ENCODE peak calls at places on chromosome 9, in six cellular contexts. One of them, this sample, is unnamed.

GRCh38 chr9:87874320-87874655 is 8.4 kb upstream of the SPATA31E1 start:
- DNase-seq in tibial artery: no peak
- DNase-seq in colonic mucosa: peak; percentile 17
- DNase-seq in MM.1S: no peak
- DNase-seq in A549: no peak
- DNase-seq in heart right ventricle: no peak
- DNase-seq in this sample: no peak

GRCh38 chr9:128703616-128704355 is 1.5 kb downstream of the PKN3 start:
- DNase-seq in heart right ventricle: peak; percentile 72
- DNase-seq in tibial artery: peak; percentile 72
- DNase-seq in A549: no peak
- DNase-seq in MM.1S: no peak
- DNase-seq in colonic mucosa: no peak
- DNase-seq in this sample: no peak

GRCh38 chr9:104361207-104361606 is 142.9 kb upstream of the OR13F1 start:
- DNase-seq in MM.1S: no peak
- DNase-seq in heart right ventricle: peak; percentile 15
- DNase-seq in tibial artery: no peak
- DNase-seq in colonic mucosa: no peak
- DNase-seq in A549: no peak
- DNase-seq in this sample: no peak

GRCh38 chr9:98191615-98192502 is 578 bp downstream of the CORO2A start:
- DNase-seq in colonic mucosa: peak; percentile 66
- DNase-seq in heart right ventricle: peak; percentile 17
- DNase-seq in A549: no peak
- DNase-seq in MM.1S: no peak
- DNase-seq in tibial artery: no peak
- DNase-seq in this sample: no peak

GRCh38 chr9:103319979-103320378 is 324.8 kb downstream of the CYLC2 start:
- DNase-seq in MM.1S: no peak
- DNase-seq in colonic mucosa: no peak
- DNase-seq in A549: no peak
- DNase-seq in tibial artery: no peak
- DNase-seq in heart right ventricle: no peak
- DNase-seq in this sample: no peak

GRCh38 chr9:16710888-16711287 is 159.6 kb downstream of the BNC2 start:
- DNase-seq in A549: no peak
- DNase-seq in MM.1S: no peak
- DNase-seq in tibial artery: no peak
- DNase-seq in heart right ventricle: no peak
- DNase-seq in colonic mucosa: no peak
- DNase-seq in this sample: no peak

GRCh38 chr9:124357591-124358361 is 57.5 kb downstream of the PSMB7 start:
- DNase-seq in A549: no peak
- DNase-seq in tibial artery: no peak
- DNase-seq in MM.1S: no peak
- DNase-seq in colonic mucosa: no peak
- DNase-seq in heart right ventricle: no peak
- DNase-seq in this sample: no peak

GRCh38 chr9:80867731-80868130 is 821.6 kb downstream of the TLE1 start:
- DNase-seq in A549: no peak
- DNase-seq in MM.1S: no peak
- DNase-seq in tibial artery: no peak
- DNase-seq in colonic mucosa: no peak
- DNase-seq in heart right ventricle: no peak
- DNase-seq in this sample: no peak

GRCh38 chr9:107246259-107247254 is 36.5 kb upstream of the RAD23B start:
- DNase-seq in MM.1S: no peak
- DNase-seq in heart right ventricle: no peak
- DNase-seq in colonic mucosa: no peak
- DNase-seq in A549: no peak
- DNase-seq in tibial artery: no peak
- DNase-seq in this sample: no peak

GRCh38 chr9:118362596-118362995 is 658.4 kb downstream of the TLR4 start:
- DNase-seq in heart right ventricle: no peak
- DNase-seq in MM.1S: no peak
- DNase-seq in colonic mucosa: no peak
- DNase-seq in A549: no peak
- DNase-seq in tibial artery: no peak
- DNase-seq in this sample: no peak

GRCh38 chr9:114718801-114719221 is 36.8 kb upstream of the TEX48 start:
- DNase-seq in heart right ventricle: no peak
- DNase-seq in colonic mucosa: peak; percentile 45
- DNase-seq in tibial artery: no peak
- DNase-seq in MM.1S: no peak
- DNase-seq in A549: no peak
- DNase-seq in this sample: no peak

GRCh38 chr9:78158286-78158685 is 77.6 kb upstream of the CEP78 start:
- DNase-seq in tibial artery: no peak
- DNase-seq in A549: no peak
- DNase-seq in MM.1S: no peak
- DNase-seq in heart right ventricle: no peak
- DNase-seq in colonic mucosa: no peak
- DNase-seq in this sample: no peak

DNA sequence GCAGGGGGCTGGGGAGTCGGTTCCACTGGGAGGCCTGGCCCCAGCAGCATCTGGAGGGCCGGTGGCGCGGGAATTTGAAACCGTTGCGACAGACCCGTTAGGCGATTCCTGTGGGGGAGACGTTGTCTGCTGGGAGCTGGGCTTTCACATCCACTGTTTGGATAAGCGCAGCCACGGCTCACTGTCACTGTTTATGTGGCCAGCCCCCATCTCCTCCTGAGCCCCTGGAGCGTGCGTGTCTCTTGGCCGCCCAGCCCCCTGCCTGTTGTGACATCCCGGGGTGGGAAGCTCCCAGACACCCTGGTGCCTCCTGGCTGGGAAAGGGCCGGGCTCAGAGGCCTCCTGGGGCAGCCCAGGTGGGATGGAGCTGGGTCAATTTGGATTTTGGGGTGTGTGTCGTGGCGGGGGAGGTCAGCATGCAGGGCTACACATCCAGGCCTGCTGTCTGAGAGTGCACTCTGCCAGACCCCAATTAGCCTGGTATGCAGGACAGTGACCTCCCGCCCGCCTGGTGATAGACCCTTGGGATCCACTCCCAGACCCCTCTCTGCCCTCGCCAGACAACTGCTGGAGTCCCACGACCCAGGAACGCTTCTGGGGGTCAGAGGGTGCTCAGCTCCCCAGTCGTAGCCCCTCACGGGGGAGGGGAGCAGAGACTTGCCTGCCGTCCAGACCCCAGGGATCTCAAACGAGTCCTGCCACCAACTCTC is 62.0 kb upstream of the RNU6ATAC start:
- DNase-seq in colonic mucosa: peak; percentile 43
- DNase-seq in heart right ventricle: no peak
- DNase-seq in tibial artery: no peak
- DNase-seq in MM.1S: no peak
- DNase-seq in A549: peak; percentile 25
- DNase-seq in this sample: no peak
- H3K27ac ChIP-seq in colonic mucosa: no peak overlapping the region
- H3K27ac ChIP-seq in heart right ventricle: no peak overlapping the region
- H3K27ac ChIP-seq in tibial artery: no peak overlapping the region
- H3K27ac ChIP-seq in MM.1S: no peak overlapping the region
- H3K27ac ChIP-seq in A549: peak overlapping the region; percentile 22
- H3K27ac ChIP-seq in this sample: no peak overlapping the region

DNA sequence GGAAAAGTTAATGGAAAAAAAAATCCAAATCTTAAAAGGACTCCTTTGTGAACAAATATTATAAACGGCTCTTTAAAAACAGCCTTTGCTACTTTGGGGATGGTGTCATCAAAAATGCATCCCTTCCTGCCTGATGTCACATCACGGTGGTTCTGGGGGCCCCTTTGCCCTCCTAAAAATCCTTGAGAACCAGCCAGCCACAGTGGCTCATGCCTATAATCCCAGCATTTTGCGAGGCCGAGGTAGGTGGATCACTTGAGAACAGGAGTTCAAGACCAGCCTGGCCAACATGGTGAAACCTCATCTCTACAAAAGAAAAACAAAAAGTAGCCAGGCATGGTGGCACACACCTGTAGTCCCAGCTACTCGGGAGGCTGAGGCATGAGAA is 43.9 kb downstream of the FNBP1 start:
- DNase-seq in A549: no peak
- DNase-seq in heart right ventricle: no peak
- DNase-seq in colonic mucosa: no peak
- DNase-seq in MM.1S: no peak
- DNase-seq in tibial artery: no peak
- DNase-seq in this sample: no peak
- H3K4me1 ChIP-seq in A549: peaks cover 9% of the 10 kb centered on the region
- H3K4me1 ChIP-seq in heart right ventricle: peaks cover 6% of the 10 kb centered on the region
- H3K4me1 ChIP-seq in colonic mucosa: peaks cover 8% of the 10 kb centered on the region
- H3K4me1 ChIP-seq in MM.1S: no peaks in the 10 kb centered on the region
- H3K4me1 ChIP-seq in tibial artery: peaks cover 53% of the 10 kb centered on the region
- H3K4me1 ChIP-seq in this sample: peaks cover 17% of the 10 kb centered on the region

GRCh38 chr9:133005221-133005760 is 25.5 kb upstream of the GTF3C5 start:
- DNase-seq in colonic mucosa: no peak
- DNase-seq in A549: no peak
- DNase-seq in tibial artery: no peak
- DNase-seq in MM.1S: no peak
- DNase-seq in heart right ventricle: no peak
- DNase-seq in this sample: no peak

GRCh38 chr9:133003071-133003461 is 24.6 kb downstream of the GFI1B start:
- DNase-seq in colonic mucosa: no peak
- DNase-seq in heart right ventricle: no peak
- DNase-seq in A549: no peak
- DNase-seq in tibial artery: no peak
- DNase-seq in MM.1S: no peak
- DNase-seq in this sample: no peak

GRCh38 chr9:133004091-133005072 is 25.9 kb downstream of the GFI1B start:
- DNase-seq in MM.1S: no peak
- DNase-seq in heart right ventricle: no peak
- DNase-seq in A549: no peak
- DNase-seq in colonic mucosa: no peak
- DNase-seq in tibial artery: no peak
- DNase-seq in this sample: no peak

GRCh38 chr9:133002147-133003070 is 23.9 kb downstream of the GFI1B start:
- DNase-seq in heart right ventricle: no peak
- DNase-seq in tibial artery: no peak
- DNase-seq in colonic mucosa: no peak
- DNase-seq in A549: no peak
- DNase-seq in MM.1S: no peak
- DNase-seq in this sample: no peak

GRCh38 chr9:133003671-133004090 is 25.2 kb downstream of the GFI1B start:
- DNase-seq in tibial artery: no peak
- DNase-seq in A549: no peak
- DNase-seq in MM.1S: no peak
- DNase-seq in heart right ventricle: no peak
- DNase-seq in colonic mucosa: no peak
- DNase-seq in this sample: no peak
- H3K27ac ChIP-seq in tibial artery: no peak overlapping the region
- H3K27ac ChIP-seq in A549: no peak overlapping the region
- H3K27ac ChIP-seq in MM.1S: no peak overlapping the region
- H3K27ac ChIP-seq in heart right ventricle: no peak overlapping the region
- H3K27ac ChIP-seq in colonic mucosa: no peak overlapping the region
- H3K27ac ChIP-seq in this sample: no peak overlapping the region

GRCh38 chr9:112784020-112784788 is 33.6 kb downstream of the SNX30 start:
- DNase-seq in tibial artery: no peak
- DNase-seq in MM.1S: no peak
- DNase-seq in heart right ventricle: no peak
- DNase-seq in A549: no peak
- DNase-seq in colonic mucosa: no peak
- DNase-seq in this sample: no peak

GRCh38 chr9:112787942-112788341 is 37.4 kb downstream of the SNX30 start:
- DNase-seq in colonic mucosa: no peak
- DNase-seq in heart right ventricle: no peak
- DNase-seq in A549: no peak
- DNase-seq in MM.1S: no peak
- DNase-seq in tibial artery: no peak
- DNase-seq in this sample: no peak

GRCh38 chr9:112783551-112783954 is 33.0 kb downstream of the SNX30 start:
- DNase-seq in tibial artery: no peak
- DNase-seq in MM.1S: peak; percentile 47
- DNase-seq in A549: no peak
- DNase-seq in colonic mucosa: peak; percentile 27
- DNase-seq in heart right ventricle: no peak
- DNase-seq in this sample: no peak

GRCh38 chr9:112786834-112787520 is 36.4 kb downstream of the SNX30 start:
- DNase-seq in MM.1S: no peak
- DNase-seq in A549: no peak
- DNase-seq in heart right ventricle: no peak
- DNase-seq in colonic mucosa: no peak
- DNase-seq in tibial artery: no peak
- DNase-seq in this sample: no peak

DNA sequence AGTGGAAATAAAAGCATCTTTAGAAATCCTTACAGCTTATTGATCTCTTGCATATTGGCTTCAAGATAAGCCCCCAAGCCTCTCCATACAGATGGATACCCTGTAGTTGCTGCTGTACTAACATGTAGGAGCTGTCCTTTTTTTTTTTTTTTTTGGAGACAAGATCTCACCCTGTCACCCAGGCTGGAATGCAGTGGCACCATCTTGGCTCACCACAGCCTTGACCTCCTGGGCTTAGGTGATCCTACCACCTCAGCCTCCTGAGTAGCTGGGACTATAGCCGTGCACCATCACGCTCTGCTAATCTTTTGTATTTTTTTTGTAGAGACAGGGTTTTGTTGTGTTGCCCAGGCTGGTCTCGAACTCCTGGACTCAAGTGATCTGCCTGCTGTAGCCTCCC is 35.4 kb downstream of the SNX30 start:
- DNase-seq in MM.1S: no peak
- DNase-seq in colonic mucosa: no peak
- DNase-seq in tibial artery: no peak
- DNase-seq in A549: no peak
- DNase-seq in heart right ventricle: no peak
- DNase-seq in this sample: no peak
- H3K4me1 ChIP-seq in MM.1S: peaks cover 46% of the 10 kb centered on the region
- H3K4me1 ChIP-seq in colonic mucosa: peaks cover 13% of the 10 kb centered on the region
- H3K4me1 ChIP-seq in tibial artery: peaks cover 55% of the 10 kb centered on the region
- H3K4me1 ChIP-seq in A549: no peaks in the 10 kb centered on the region
- H3K4me1 ChIP-seq in heart right ventricle: no peaks in the 10 kb centered on the region
- H3K4me1 ChIP-seq in this sample: peaks cover 9% of the 10 kb centered on the region

GRCh38 chr9:22446589-22446949 is at the start of gene DMRTA1:
- DNase-seq in tibial artery: peak; percentile 89
- DNase-seq in colonic mucosa: peak; percentile 90
- DNase-seq in A549: peak; percentile 80
- DNase-seq in heart right ventricle: peak; percentile 80
- DNase-seq in MM.1S: peak; percentile 77
- DNase-seq in this sample: peak; percentile 58
- H3K27ac ChIP-seq in tibial artery: peak within 1 kb of the TSS; percentile 85
- H3K27ac ChIP-seq in colonic mucosa: peak within 1 kb of the TSS; percentile 19
- H3K27ac ChIP-seq in A549: peak within 1 kb of the TSS; percentile 81
- H3K27ac ChIP-seq in heart right ventricle: peak within 1 kb of the TSS; percentile 80
- H3K27ac ChIP-seq in MM.1S: peak within 1 kb of the TSS; percentile 23
- H3K27ac ChIP-seq in this sample: peak within 1 kb of the TSS; percentile 87